ENCODE peak calls at places on chromosomes 3 and 15, in ten cellular contexts. D is keratinocyte; R is AG09309; Q is T-cell; Y is activated naive CD4-positive, alpha-beta T cell treated with anti-CD3 and anti-CD28 coated beads, Interleukin-2, amount 10 ng/mL, durations not matched to agents 7 days and 5 days; I is HFF-Myc; C is LoVo; M is AG09319; N is cardiac muscle cell; S is fibroblast of pulmonary artery. O is an unnamed sample.

GRCh38 chr15:33737687-33738606 is 230.3 kb upstream of the CHRM5 start:
- DNase-seq in D (no peak), R (no peak), Q (peak), Y (peak), I (no peak), C (peak), M (no peak), N (peak), S (peak), O (no peak)

GRCh38 chr3:48130321-48130881 is 57.8 kb downstream of the CDC25A start:
- DNase-seq in D (no peak), R (peak), Q (no peak), Y (no peak), I (peak), C (no peak), M (peak), N (no peak), S (peak), O (peak)

GRCh38 chr15:63553388-63553791 is 43.8 kb upstream of the FBXL22 start:
- DNase-seq in D (peak), R (peak), Q (no peak), Y (no peak), I (peak), C (no peak), M (peak), N (peak), S (peak), O (peak)

GRCh38 chr15:41806291-41807181 is 21.4 kb upstream of the JMJD7 start:
- DNase-seq in D (peak), R (no peak), Q (no peak), Y (no peak), I (no peak), C (no peak), M (no peak), N (peak), S (no peak), O (no peak)

GRCh38 chr15:65115086-65115485 is at the start of gene UBAP1L:
- DNase-seq in D (no peak), R (no peak), Q (no peak), Y (no peak), I (no peak), C (no peak), M (no peak), N (no peak), S (no peak), O (no peak)

GRCh38 chr3:13040381-13041074 is 32.7 kb downstream of the IQSEC1 start:
- DNase-seq in D (no peak), R (no peak), Q (peak), Y (no peak), I (no peak), C (no peak), M (no peak), N (no peak), S (no peak), O (no peak)

GRCh38 chr3:27633224-27633545 is 88.9 kb downstream of the EOMES start:
- DNase-seq in D (no peak), R (no peak), Q (no peak), Y (no peak), I (no peak), C (peak), M (peak), N (no peak), S (peak), O (no peak)

GRCh38 chr3:166456291-166456690 is 619.1 kb upstream of the BCHE start:
- DNase-seq in D (no peak), R (no peak), Q (no peak), Y (no peak), I (no peak), C (no peak), M (no peak), N (no peak), S (no peak), O (no peak)

GRCh38 chr3:132660056-132660744 is at the start of gene UBA5:
- DNase-seq in D (no peak), R (no peak), Q (peak), Y (peak), I (peak), C (peak), M (no peak), N (peak), S (peak), O (no peak)

GRCh38 chr15:57994468-57995154 is 70.9 kb downstream of the ALDH1A2 start:
- DNase-seq in D (no peak), R (no peak), Q (no peak), Y (no peak), I (peak), C (no peak), M (no peak), N (no peak), S (no peak), O (no peak)

GRCh38 chr15:81611679-81612078 is 237.7 kb upstream of the TMC3 start:
- DNase-seq in D (no peak), R (no peak), Q (no peak), Y (no peak), I (no peak), C (no peak), M (no peak), N (no peak), S (no peak), O (no peak)

GRCh38 chr3:55631766-55632331 is 144.7 kb upstream of the WNT5A start:
- DNase-seq in D (no peak), R (no peak), Q (no peak), Y (no peak), I (no peak), C (no peak), M (no peak), N (no peak), S (no peak), O (no peak)

GRCh38 chr15:48062476-48062875 is 58.3 kb upstream of the SLC24A5 start:
- DNase-seq in D (no peak), R (no peak), Q (no peak), Y (no peak), I (no peak), C (no peak), M (no peak), N (no peak), S (peak), O (no peak)

GRCh38 chr15:68700395-68701123 is 120.1 kb downstream of the ANP32A start:
- DNase-seq in D (no peak), R (peak), Q (no peak), Y (no peak), I (peak), C (no peak), M (no peak), N (peak), S (peak), O (no peak)

GRCh38 chr15:85764649-85765277 is 30.0 kb downstream of the KLHL25 start:
- DNase-seq in D (no peak), R (no peak), Q (no peak), Y (no peak), I (no peak), C (no peak), M (no peak), N (no peak), S (peak), O (no peak)

GRCh38 chr3:133593243-133593642 is 19.8 kb downstream of the CDV3 start:
- DNase-seq in D (no peak), R (no peak), Q (no peak), Y (no peak), I (no peak), C (no peak), M (no peak), N (no peak), S (no peak), O (no peak)

GRCh38 chr3:43093006-43093405 is 12.9 kb downstream of the POMGNT2 start:
- DNase-seq in D (no peak), R (no peak), Q (no peak), Y (no peak), I (no peak), C (no peak), M (no peak), N (no peak), S (no peak), O (no peak)

GRCh38 chr15:56759450-56759845 is 26.1 kb upstream of the ZNF280D start:
- DNase-seq in D (peak), R (peak), Q (no peak), Y (no peak), I (peak), C (peak), M (peak), N (no peak), S (peak), O (no peak)

GRCh38 chr3:45613781-45614180 is 19.2 kb downstream of the LIMD1 start:
- DNase-seq in D (no peak), R (no peak), Q (no peak), Y (no peak), I (no peak), C (no peak), M (no peak), N (no peak), S (no peak), O (no peak)

GRCh38 chr3:146326875-146327543 is 76.1 kb upstream of the PLSCR4 start:
- DNase-seq in D (no peak), R (peak), Q (no peak), Y (no peak), I (peak), C (peak), M (peak), N (peak), S (peak), O (peak)

GRCh38 chr3:185843635-185844034 is 18.8 kb upstream of the IGF2BP2 start:
- DNase-seq in D (no peak), R (no peak), Q (no peak), Y (no peak), I (no peak), C (no peak), M (no peak), N (no peak), S (no peak), O (no peak)

GRCh38 chr3:134291300-134292254 is 40.9 kb upstream of the RYK start:
- DNase-seq in D (no peak), R (no peak), Q (no peak), Y (no peak), I (no peak), C (no peak), M (peak), N (no peak), S (peak), O (no peak)

GRCh38 chr15:27414168-27414870 is 443.3 kb downstream of the GABRG3 start:
- DNase-seq in D (no peak), R (no peak), Q (no peak), Y (no peak), I (no peak), C (no peak), M (no peak), N (no peak), S (no peak), O (no peak)

GRCh38 chr3:56137406-56137805 is 330.9 kb downstream of the ERC2 start:
- DNase-seq in D (no peak), R (no peak), Q (no peak), Y (no peak), I (no peak), C (no peak), M (no peak), N (no peak), S (peak), O (no peak)